ENCODE peak calls at places on chromosome 4, in seven cellular contexts. M is central memory CD4-positive, alpha-beta T cell; O is stimulated activated CD8-positive, alpha-beta memory T cell treated with anti-CD3 and anti-CD28 coated beads, Interleukin-7, amount 100 ng/mL, for 24 hours; K is Peyer's patch; N is activated gamma-delta T cell treated with Interleukin-2 at 50 U/mL for 16 hours; I is activated CD4-positive, alpha-beta T cell treated with anti-CD3 and anti-CD28 coated beads, Interleukin-2, amount 10 ng/mL, durations not matched to agents 7 days and 5 days; Y is GM23248. X is an unnamed sample.

GRCh38 chr4:62301500-62301899 is 1101.4 kb downstream of the ADGRL3 start:
- DNase-seq in M (no peak), O (no peak), K (no peak), N (no peak), I (no peak), Y (no peak), X (no peak)

GRCh38 chr4:48127882-48128394 is 6.1 kb downstream of the TXK start:
- DNase-seq in M (peak), O (peak), K (peak), N (peak), I (peak), Y (peak), X (peak)

GRCh38 chr4:17066972-17067371 is 168.5 kb upstream of the LDB2 start:
- DNase-seq in M (no peak), O (no peak), K (no peak), N (no peak), I (no peak), Y (peak), X (peak)

GRCh38 chr4:184860018-184860530 is 34.3 kb upstream of the ACSL1 start:
- DNase-seq in M (no peak), O (no peak), K (no peak), N (no peak), I (no peak), Y (no peak), X (no peak)

GRCh38 chr4:111064342-111064993 is 441.6 kb upstream of the PITX2 start:
- DNase-seq in M (no peak), O (no peak), K (no peak), N (no peak), I (no peak), Y (peak), X (peak)

GRCh38 chr4:13907255-13907751 is 279.8 kb upstream of the BOD1L1 start:
- DNase-seq in M (no peak), O (no peak), K (no peak), N (no peak), I (no peak), Y (peak), X (peak)

GRCh38 chr4:28009541-28009940 is 1148.9 kb downstream of the STIM2 start:
- DNase-seq in M (no peak), O (no peak), K (no peak), N (no peak), I (no peak), Y (no peak), X (no peak)

GRCh38 chr4:114754616-114755015 is 156.0 kb downstream of the UGT8 start:
- DNase-seq in M (no peak), O (no peak), K (no peak), N (no peak), I (no peak), Y (no peak), X (no peak)

GRCh38 chr4:24057915-24058559 is 168.2 kb upstream of the PPARGC1A start:
- DNase-seq in M (no peak), O (no peak), K (no peak), N (no peak), I (no peak), Y (no peak), X (no peak)

GRCh38 chr4:131638776-131639175 is 1510.3 kb upstream of the PCDH10 start:
- DNase-seq in M (no peak), O (no peak), K (no peak), N (no peak), I (no peak), Y (no peak), X (peak)

GRCh38 chr4:26746742-26747351 is 113.8 kb upstream of the STIM2 start:
- DNase-seq in M (no peak), O (no peak), K (no peak), N (no peak), I (peak), Y (no peak), X (no peak)

GRCh38 chr4:123997736-123998449 is 601.3 kb downstream of the SPRY1 start:
- DNase-seq in M (no peak), O (no peak), K (no peak), N (no peak), I (no peak), Y (no peak), X (no peak)

GRCh38 chr4:112518675-112519074 is 2.7 kb upstream of the NEUROG2 start:
- DNase-seq in M (no peak), O (no peak), K (no peak), N (no peak), I (no peak), Y (no peak), X (no peak)

GRCh38 chr4:106529348-106530033 is 160.9 kb upstream of the GIMD1 start:
- DNase-seq in M (no peak), O (no peak), K (no peak), N (no peak), I (no peak), Y (peak), X (no peak)

GRCh38 chr4:175542787-175543186 is 269.3 kb downstream of the GPM6A start:
- DNase-seq in M (no peak), O (no peak), K (no peak), N (no peak), I (no peak), Y (no peak), X (no peak)

GRCh38 chr4:136831553-136831952 is 700.7 kb downstream of the PCDH18 start:
- DNase-seq in M (no peak), O (no peak), K (no peak), N (no peak), I (no peak), Y (no peak), X (no peak)

GRCh38 chr4:89363156-89363555 is 55.6 kb upstream of the GPRIN3 start:
- DNase-seq in M (no peak), O (no peak), K (no peak), N (no peak), I (no peak), Y (no peak), X (no peak)

GRCh38 chr4:143329985-143330384 is 6.7 kb upstream of the GAB1 start:
- DNase-seq in M (no peak), O (no peak), K (no peak), N (no peak), I (no peak), Y (no peak), X (no peak)

GRCh38 chr4:169070071-169070894 is 60.2 kb upstream of the CBR4 start:
- DNase-seq in M (no peak), O (no peak), K (no peak), N (no peak), I (no peak), Y (peak), X (peak)

GRCh38 chr4:155599102-155599501 is 67.5 kb upstream of the GUCY1A1 start:
- DNase-seq in M (no peak), O (no peak), K (no peak), N (no peak), I (no peak), Y (no peak), X (peak)

GRCh38 chr4:98546910-98547544 is 111.4 kb downstream of the TSPAN5 start:
- DNase-seq in M (no peak), O (no peak), K (no peak), N (no peak), I (no peak), Y (peak), X (no peak)

GRCh38 chr4:56049428-56050212 is 100.9 kb downstream of the CEP135 start:
- DNase-seq in M (peak), O (no peak), K (no peak), N (no peak), I (peak), Y (peak), X (peak)

GRCh38 chr4:151315212-151315886 is 10.1 kb downstream of the SH3D19 start:
- DNase-seq in M (no peak), O (no peak), K (no peak), N (no peak), I (no peak), Y (no peak), X (no peak)

GRCh38 chr4:65943076-65943475 is 272.8 kb upstream of the EPHA5 start:
- DNase-seq in M (no peak), O (no peak), K (no peak), N (no peak), I (no peak), Y (peak), X (peak)

GRCh38 chr4:179124957-179125356 is 1682.7 kb upstream of the AGA start:
- DNase-seq in M (no peak), O (no peak), K (no peak), N (no peak), I (no peak), Y (no peak), X (no peak)

GRCh38 chr4:116018831-116019230 is 905.4 kb upstream of the NDST4 start:
- DNase-seq in M (no peak), O (no peak), K (no peak), N (no peak), I (no peak), Y (no peak), X (no peak)

GRCh38 chr4:175325230-175325629 is 407.1 kb downstream of the ADAM29 start:
- DNase-seq in M (no peak), O (no peak), K (no peak), N (no peak), I (no peak), Y (no peak), X (no peak)

GRCh38 chr4:16168710-16169388 is 57.4 kb downstream of the TAPT1 start:
- DNase-seq in M (no peak), O (no peak), K (no peak), N (no peak), I (no peak), Y (no peak), X (no peak)

GRCh38 chr4:89724716-89725115 is 112.2 kb downstream of the SNCA start:
- DNase-seq in M (no peak), O (no peak), K (no peak), N (no peak), I (no peak), Y (peak), X (peak)

GRCh38 chr4:156805696-156806095 is 165.9 kb downstream of the PDGFC start:
- DNase-seq in M (no peak), O (no peak), K (no peak), N (no peak), I (no peak), Y (no peak), X (no peak)

GRCh38 chr4:25621027-25621930 is 34.4 kb upstream of the SLC34A2 start:
- DNase-seq in M (no peak), O (no peak), K (no peak), N (no peak), I (no peak), Y (no peak), X (no peak)

GRCh38 chr4:165810726-165811125 is 62.3 kb upstream of the TLL1 start:
- DNase-seq in M (no peak), O (no peak), K (no peak), N (no peak), I (no peak), Y (no peak), X (no peak)

GRCh38 chr4:100588076-100588475 is 70.3 kb upstream of the EMCN start:
- DNase-seq in M (no peak), O (no peak), K (no peak), N (no peak), I (no peak), Y (no peak), X (peak)

GRCh38 chr4:56026596-56026995 is 77.9 kb downstream of the CEP135 start:
- DNase-seq in M (no peak), O (no peak), K (no peak), N (no peak), I (no peak), Y (peak), X (peak)

GRCh38 chr4:140839396-140839795 is 83.2 kb upstream of the TBC1D9 start:
- DNase-seq in M (no peak), O (no peak), K (no peak), N (no peak), I (no peak), Y (no peak), X (peak)

GRCh38 chr4:142925161-142925560 is 79.1 kb upstream of the INPP4B start:
- DNase-seq in M (no peak), O (no peak), K (no peak), N (no peak), I (no peak), Y (peak), X (no peak)

GRCh38 chr4:18691431-18692200 is 670.1 kb upstream of the LCORL start:
- DNase-seq in M (no peak), O (no peak), K (no peak), N (no peak), I (no peak), Y (no peak), X (peak)

GRCh38 chr4:10160280-10160856 is 43.8 kb upstream of the WDR1 start:
- DNase-seq in M (peak), O (no peak), K (no peak), N (no peak), I (peak), Y (peak), X (peak)

GRCh38 chr4:18686338-18687039 is 664.9 kb upstream of the LCORL start:
- DNase-seq in M (no peak), O (no peak), K (no peak), N (no peak), I (no peak), Y (no peak), X (no peak)

X was measured in mesenchymal stem cell.